ENCODE peak calls at places on chromosomes 5 and 9, in five cellular contexts. D is H1, P is HepG2, J is GM12878, G is K562. H is an unnamed sample.

GRCh38 chr5:149796025-149796424 is 65.9 kb downstream of the PPARGC1B start:
- DNase-seq in G (peak), J (no peak), P (no peak), D (no peak), H (no peak)

GRCh38 chr9:108197888-108198287 is 657.9 kb downstream of the ACTL7B start:
- DNase-seq in G (no peak), P (no peak), D (no peak), J (no peak), H (no peak)

GRCh38 chr5:9166202-9167147 is 379.4 kb downstream of the SEMA5A start:
- DNase-seq in J (no peak), P (no peak), D (no peak), G (no peak), H (no peak)

GRCh38 chr9:81489048-81489447 is 200.3 kb downstream of the TLE1 start:
- DNase-seq in D (no peak), J (no peak), P (no peak), G (no peak), H (no peak)

GRCh38 chr9:114691046-114691955 is 9.3 kb upstream of the TEX48 start:
- DNase-seq in J (peak), P (no peak), D (no peak), G (no peak), H (no peak)

GRCh38 chr9:107465467-107466451 is 23.8 kb downstream of the KLF4 start:
- DNase-seq in J (no peak), P (no peak), G (peak), D (peak), H (peak)

GRCh38 chr5:177458122-177458681 is 11.6 kb downstream of the PRR7 start:
- DNase-seq in P (no peak), J (no peak), D (no peak), G (no peak), H (no peak)

GRCh38 chr9:108436470-108436869 is 419.3 kb downstream of the ACTL7B start:
- DNase-seq in G (no peak), P (no peak), D (no peak), J (no peak), H (no peak)

GRCh38 chr9:35609001-35609819 is 4.1 kb downstream of the TESK1 start:
- DNase-seq in P (no peak), J (no peak), G (no peak), D (no peak), H (no peak)

GRCh38 chr5:72720205-72720604 is 96.3 kb upstream of the TNPO1 start:
- DNase-seq in P (no peak), G (no peak), D (no peak), J (no peak), H (no peak)

GRCh38 chr5:67010684-67011409 is 185.8 kb downstream of the CD180 start:
- DNase-seq in J (no peak), G (no peak), P (no peak), D (no peak), H (no peak)

GRCh38 chr5:78806544-78806943 is 158.0 kb upstream of the LHFPL2 start:
- DNase-seq in D (no peak), P (no peak), G (no peak), J (no peak), H (no peak)

GRCh38 chr9:129595323-129595741 is 25.6 kb downstream of the C9orf50 start:
- DNase-seq in J (no peak), G (no peak), D (no peak), P (no peak), H (no peak)

GRCh38 chr5:158741296-158741695 is 358.4 kb downstream of the EBF1 start:
- DNase-seq in G (no peak), J (no peak), P (no peak), D (no peak), H (no peak)

GRCh38 chr9:13513710-13514444 is 234.4 kb upstream of the MPDZ start:
- DNase-seq in D (peak), J (no peak), P (no peak), G (no peak), H (peak)

GRCh38 chr5:9112520-9113291 is 433.2 kb downstream of the SEMA5A start:
- DNase-seq in G (no peak), P (no peak), D (no peak), J (no peak), H (no peak)

GRCh38 chr5:442335-443238 is at the start of gene EXOC3:
- DNase-seq in G (peak), P (peak), J (no peak), D (peak), H (peak)

GRCh38 chr5:118984602-118985001 is 3.7 kb downstream of the DTWD2 start:
- DNase-seq in J (no peak), D (no peak), P (no peak), G (no peak), H (no peak)

GRCh38 chr5:140106805-140107311 is 7.1 kb upstream of the PURA start:
- DNase-seq in D (no peak), G (no peak), J (no peak), P (no peak), H (no peak)

GRCh38 chr5:60797482-60798153 is 46.5 kb downstream of the ELOVL7 start:
- DNase-seq in P (no peak), G (no peak), D (no peak), J (no peak), H (no peak)

GRCh38 chr5:13567819-13568218 is 376.7 kb downstream of the DNAH5 start:
- DNase-seq in D (no peak), J (no peak), P (no peak), G (no peak), H (no peak)

GRCh38 chr5:138503487-138504270 is 38.4 kb downstream of the EGR1 start:
- DNase-seq in P (peak), J (peak), G (peak), D (no peak), H (peak)

GRCh38 chr9:91536211-91536691 is 112.6 kb upstream of the NFIL3 start:
- DNase-seq in D (no peak), J (no peak), G (no peak), P (peak), H (no peak)

GRCh38 chr9:107249131-107249533 is 33.9 kb upstream of the RAD23B start:
- DNase-seq in J (no peak), G (no peak), P (peak), D (no peak), H (no peak)

GRCh38 chr9:132597073-132597775 is 14.8 kb downstream of the BARHL1 start:
- DNase-seq in D (no peak), P (no peak), J (no peak), G (no peak), H (no peak)

GRCh38 chr5:10700516-10700915 is 60.5 kb downstream of the DAP start:
- DNase-seq in D (no peak), J (no peak), G (no peak), P (no peak), H (no peak)

GRCh38 chr5:10703676-10704075 is 57.4 kb downstream of the DAP start:
- DNase-seq in D (no peak), P (no peak), J (no peak), G (no peak), H (no peak)

GRCh38 chr5:10702911-10703491 is 58.0 kb downstream of the DAP start:
- DNase-seq in D (no peak), J (no peak), G (peak), P (no peak), H (no peak)

GRCh38 chr5:10701567-10702039 is 59.4 kb downstream of the DAP start:
- DNase-seq in J (no peak), G (peak), D (peak), P (peak), H (peak)

GRCh38 chr5:10702040-10702629 is 58.9 kb downstream of the DAP start:
- DNase-seq in P (no peak), D (no peak), J (no peak), G (peak), H (no peak)
- TF ChIP-seq JUND in P (no peak), D (no peak), J (no peak), G (peak), H (peak)

GRCh38 chr5:98173334-98173733 is 600.1 kb upstream of the RGMB start:
- DNase-seq in P (no peak), G (no peak), D (no peak), J (no peak), H (no peak)

GRCh38 chr5:98163796-98164493 is 609.5 kb upstream of the RGMB start:
- DNase-seq in J (no peak), G (no peak), P (no peak), D (no peak), H (peak)

GRCh38 chr5:98170994-98171393 is 602.5 kb upstream of the RGMB start:
- DNase-seq in J (no peak), D (no peak), G (no peak), P (no peak), H (no peak)

GRCh38 chr5:98168862-98169261 is 604.6 kb upstream of the RGMB start:
- DNase-seq in J (no peak), G (no peak), P (no peak), D (no peak), H (no peak)
- TF ChIP-seq CHD2 in J (no peak), G (no peak), P (no peak), D (no peak), H (no peak)

GRCh38 chr9:96574455-96574854 is 45.2 kb downstream of the CDC14B start:
- DNase-seq in G (no peak), J (no peak), D (no peak), P (no peak), H (no peak)
- TF ChIP-seq JUND in G (no peak), J (no peak), D (no peak), P (no peak), H (no peak)

GRCh38 chr9:2962471-2963172 is 118.7 kb upstream of the PUM3 start:
- DNase-seq in P (no peak), J (no peak), D (no peak), G (no peak), H (no peak)
- TF ChIP-seq CHD2 in P (no peak), J (no peak), D (no peak), G (no peak), H (no peak)

GRCh38 chr9:9893837-9894236 is 719.0 kb downstream of the PTPRD start:
- DNase-seq in P (no peak), G (no peak), J (no peak), D (no peak), H (no peak)
- TF ChIP-seq JUND in P (no peak), G (no peak), J (no peak), D (no peak), H (no peak)

GRCh38 chr5:29894668-29895067 is 1298.8 kb upstream of the CDH6 start:
- DNase-seq in P (no peak), G (no peak), J (no peak), D (no peak), H (no peak)

GRCh38 chr5:29899583-29899982 is 1293.9 kb upstream of the CDH6 start:
- DNase-seq in D (no peak), G (no peak), J (no peak), P (peak), H (no peak)

GRCh38 chr5:29897916-29898315 is 1295.6 kb upstream of the CDH6 start:
- DNase-seq in D (no peak), J (no peak), G (no peak), P (no peak), H (no peak)

GRCh38 chr5:29896651-29897050 is 1296.8 kb upstream of the CDH6 start:
- DNase-seq in D (no peak), J (no peak), G (no peak), P (no peak), H (no peak)
- TF ChIP-seq CHD2 in D (no peak), J (no peak), G (no peak), P (no peak), H (no peak)

DNA sequence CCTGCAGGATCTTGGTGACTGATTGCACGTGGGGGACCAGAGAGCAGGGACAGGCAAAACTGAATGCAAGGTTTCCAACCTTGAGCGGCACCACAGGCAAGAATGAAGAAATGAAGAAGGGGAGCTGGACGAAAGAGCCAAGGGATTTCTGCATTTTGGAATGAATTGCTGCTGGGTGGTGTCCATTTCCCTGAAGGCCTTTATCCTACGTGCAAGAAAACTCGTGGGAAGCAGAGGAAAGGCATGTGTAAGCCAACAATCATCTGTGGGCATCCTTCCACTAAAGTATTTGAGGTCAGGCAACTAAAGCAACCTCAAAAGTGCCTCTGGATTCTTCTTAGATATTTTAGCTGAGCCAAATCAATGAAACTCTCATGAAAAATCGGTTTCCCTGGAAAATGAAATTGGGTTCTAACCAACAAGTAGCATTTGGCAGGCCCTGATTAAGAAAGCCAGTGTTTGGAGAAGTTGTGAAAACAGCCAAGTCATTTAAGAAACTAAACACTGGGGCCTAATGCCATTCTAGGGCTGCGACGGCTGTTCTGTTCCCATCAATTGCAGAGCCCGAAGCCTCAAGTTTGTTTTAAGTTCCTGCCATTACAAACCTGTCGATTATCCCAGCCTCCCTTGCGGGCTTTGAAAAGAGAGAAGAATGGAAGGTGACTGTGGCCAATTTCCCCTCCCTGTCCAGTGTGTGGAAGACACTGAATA is 4.7 kb upstream of the TGFBI start:
- DNase-seq in D (no peak), J (no peak), P (no peak), G (no peak), H (no peak)
- TF ChIP-seq JUND in D (no peak), J (no peak), P (no peak), G (no peak), H (no peak)

GRCh38 chr5:129905467-129906176 is 1.4 kb downstream of the CHSY3 start:
- DNase-seq in D (peak), J (no peak), P (no peak), G (no peak), H (no peak)

GRCh38 chr5:129903466-129904101 is 681 bp upstream of the CHSY3 start:
- DNase-seq in G (no peak), P (no peak), D (peak), J (no peak), H (no peak)

GRCh38 chr5:129904102-129904666 is at the start of gene CHSY3:
- DNase-seq in P (peak), J (no peak), D (peak), G (peak), H (peak)

GRCh38 chr5:129906177-129906887 is 2.1 kb downstream of the CHSY3 start:
- DNase-seq in J (no peak), G (no peak), D (peak), P (peak), H (peak)

GRCh38 chr5:129904667-129905466 is 602 bp downstream of the CHSY3 start:
- DNase-seq in D (peak), P (no peak), G (no peak), J (no peak), H (peak)
- TF ChIP-seq CHD2 in D (no peak), P (no peak), G (no peak), J (no peak), H (no peak)

H was measured in SK-N-SH.